ENCODE peak calls at places on chromosome 17, in nine cellular contexts. T, B, Q, X, F, Y, N, W and J are unnamed samples.

GRCh38 chr17:3804503-3804931 is 3.5 kb upstream of the ITGAE start:
- DNase-seq in T (no peak), B (peak), Q (no peak), X (no peak), F (peak), Y (no peak), N (no peak), W (peak), J (no peak)

GRCh38 chr17:78294776-78295175 is 63.3 kb downstream of the TMEM235 start:
- DNase-seq in T (no peak), B (no peak), Q (no peak), X (no peak), F (no peak), Y (peak), N (no peak), W (no peak), J (no peak)

GRCh38 chr17:81234940-81235821 is 3.7 kb downstream of the TEPSIN start:
- DNase-seq in T (no peak), B (no peak), Q (no peak), X (no peak), F (no peak), Y (no peak), N (no peak), W (no peak), J (no peak)

GRCh38 chr17:74771319-74771914 is 4.7 kb downstream of the NAT9 start:
- DNase-seq in T (no peak), B (no peak), Q (no peak), X (no peak), F (no peak), Y (no peak), N (no peak), W (no peak), J (no peak)

GRCh38 chr17:82148997-82149396 is 51.0 kb upstream of the FASN start:
- DNase-seq in T (no peak), B (no peak), Q (no peak), X (no peak), F (no peak), Y (no peak), N (peak), W (no peak), J (no peak)

GRCh38 chr17:40035162-40035559 is 19.0 kb downstream of the MED24 start:
- DNase-seq in T (no peak), B (no peak), Q (peak), X (no peak), F (peak), Y (no peak), N (peak), W (no peak), J (no peak)

GRCh38 chr17:13792314-13792713 is 190.6 kb upstream of the HS3ST3A1 start:
- DNase-seq in T (no peak), B (no peak), Q (peak), X (peak), F (peak), Y (no peak), N (peak), W (no peak), J (no peak)

GRCh38 chr17:67525239-67526135 is 148.4 kb downstream of the PITPNC1 start:
- DNase-seq in T (no peak), B (no peak), Q (no peak), X (no peak), F (no peak), Y (no peak), N (no peak), W (no peak), J (no peak)

GRCh38 chr17:21318439-21318838 is 33.9 kb downstream of the MAP2K3 start:
- DNase-seq in T (no peak), B (no peak), Q (no peak), X (no peak), F (no peak), Y (no peak), N (no peak), W (no peak), J (no peak)

GRCh38 chr17:49406791-49407190 is 7.9 kb downstream of the PHB1 start:
- DNase-seq in T (no peak), B (no peak), Q (no peak), X (no peak), F (no peak), Y (no peak), N (no peak), W (no peak), J (no peak)

GRCh38 chr17:38353668-38354067 is 2.0 kb downstream of the SOCS7 start:
- DNase-seq in T (no peak), B (no peak), Q (no peak), X (no peak), F (no peak), Y (no peak), N (no peak), W (no peak), J (no peak)

GRCh38 chr17:31369266-31369665 is 22.2 kb upstream of the RAB11FIP4 start:
- DNase-seq in T (no peak), B (no peak), Q (peak), X (no peak), F (no peak), Y (no peak), N (no peak), W (no peak), J (no peak)

GRCh38 chr17:19440421-19440820 is 29.4 kb downstream of the RNF112 start:
- DNase-seq in T (no peak), B (peak), Q (no peak), X (no peak), F (no peak), Y (no peak), N (no peak), W (no peak), J (no peak)

GRCh38 chr17:46782250-46782953 is 36.1 kb downstream of the WNT3 start:
- DNase-seq in T (no peak), B (peak), Q (no peak), X (peak), F (peak), Y (peak), N (peak), W (peak), J (peak)

GRCh38 chr17:81722184-81723120 is 10.4 kb downstream of the SLC25A10 start:
- DNase-seq in T (no peak), B (no peak), Q (peak), X (no peak), F (no peak), Y (peak), N (peak), W (no peak), J (peak)

GRCh38 chr17:9342225-9342624 is 233.4 kb downstream of the STX8 start:
- DNase-seq in T (no peak), B (no peak), Q (no peak), X (no peak), F (no peak), Y (no peak), N (no peak), W (no peak), J (no peak)

GRCh38 chr17:29115435-29115834 is 64.8 kb downstream of the MYO18A start:
- DNase-seq in T (no peak), B (no peak), Q (no peak), X (no peak), F (no peak), Y (no peak), N (no peak), W (no peak), J (no peak)

GRCh38 chr17:51748749-51749604 is 409.5 kb downstream of the CA10 start:
- DNase-seq in T (no peak), B (no peak), Q (no peak), X (no peak), F (no peak), Y (no peak), N (no peak), W (no peak), J (no peak)

GRCh38 chr17:48832491-48832890 is 1.7 kb downstream of the CALCOCO2 start:
- DNase-seq in T (no peak), B (no peak), Q (no peak), X (no peak), F (no peak), Y (no peak), N (no peak), W (no peak), J (no peak)

GRCh38 chr17:78892936-78893379 is 10.0 kb downstream of the CEP295NL start:
- DNase-seq in T (no peak), B (no peak), Q (no peak), X (no peak), F (no peak), Y (no peak), N (no peak), W (no peak), J (no peak)

GRCh38 chr17:76681222-76682137 is 29.3 kb downstream of the MXRA7 start:
- DNase-seq in T (no peak), B (peak), Q (peak), X (peak), F (peak), Y (peak), N (peak), W (peak), J (peak)

GRCh38 chr17:1574697-1575471 is 12.3 kb upstream of the PITPNA start:
- DNase-seq in T (no peak), B (no peak), Q (no peak), X (no peak), F (no peak), Y (no peak), N (no peak), W (no peak), J (no peak)

GRCh38 chr17:50421308-50422031 is 4.5 kb upstream of the ACSF2 start:
- DNase-seq in T (no peak), B (peak), Q (peak), X (no peak), F (peak), Y (no peak), N (peak), W (peak), J (no peak)

GRCh38 chr17:61306003-61306402 is 93.6 kb upstream of the TBX2 start:
- DNase-seq in T (no peak), B (no peak), Q (no peak), X (no peak), F (no peak), Y (peak), N (peak), W (no peak), J (no peak)

GRCh38 chr17:65537845-65538678 is 23.4 kb downstream of the AXIN2 start:
- DNase-seq in T (no peak), B (peak), Q (no peak), X (no peak), F (no peak), Y (no peak), N (no peak), W (no peak), J (no peak)

GRCh38 chr17:8015957-8016631 is 13.7 kb downstream of the GUCY2D start:
- DNase-seq in T (no peak), B (no peak), Q (no peak), X (no peak), F (no peak), Y (no peak), N (peak), W (no peak), J (peak)

GRCh38 chr17:7261377-7262191 is 694 bp downstream of the CLDN7 start:
- DNase-seq in T (no peak), B (peak), Q (no peak), X (no peak), F (no peak), Y (no peak), N (peak), W (peak), J (no peak)

GRCh38 chr17:6479626-6480324 is 35.5 kb downstream of the PIMREG start:
- DNase-seq in T (no peak), B (no peak), Q (no peak), X (no peak), F (no peak), Y (no peak), N (no peak), W (no peak), J (no peak)

GRCh38 chr17:13784466-13784865 is 182.7 kb upstream of the HS3ST3A1 start:
- DNase-seq in T (no peak), B (no peak), Q (no peak), X (no peak), F (no peak), Y (no peak), N (no peak), W (no peak), J (no peak)